ENCODE peak calls at places on chromosomes 11 and 22, in five cellular contexts. T is NCI-H146; A is fibroblast of the aortic adventitia; V is activated CD8-positive, alpha-beta memory T cell treated with anti-CD3 and anti-CD28 coated beads for 4 hours; C is GM23248. Z is an unnamed sample.

GRCh38 chr11:10920205-10920604 is 62.4 kb upstream of the ZBED5 start:
- DNase-seq in A (peak), T (no peak), C (peak), V (no peak), Z (peak)

GRCh38 chr11:123299721-123300120 is 104.7 kb upstream of the CLMP start:
- DNase-seq in C (no peak), T (no peak), V (no peak), A (no peak), Z (no peak)

GRCh38 chr11:44244649-44245308 is 65.2 kb downstream of the ALX4 start:
- DNase-seq in V (no peak), A (peak), T (no peak), C (peak), Z (peak)

GRCh38 chr11:72569966-72570892 is 104.0 kb downstream of the PDE2A start:
- DNase-seq in T (no peak), C (peak), A (peak), V (no peak), Z (peak)

GRCh38 chr22:41526802-41527799 is 17.2 kb downstream of the POLR3H start:
- DNase-seq in A (peak), T (peak), V (peak), C (peak), Z (peak)

GRCh38 chr11:294795-295194 is 4.5 kb downstream of the IFITM5 start:
- DNase-seq in T (no peak), C (no peak), A (no peak), V (no peak), Z (no peak)

GRCh38 chr11:10304495-10305261 is at the start of gene ADM:
- DNase-seq in T (peak), A (peak), V (no peak), C (peak), Z (peak)

GRCh38 chr11:59754494-59754858 is 700 bp upstream of the STX3 start:
- DNase-seq in C (peak), A (no peak), T (peak), V (no peak), Z (no peak)

GRCh38 chr22:40889116-40889515 is 27.2 kb upstream of the DNAJB7 start:
- DNase-seq in C (no peak), A (no peak), V (no peak), T (no peak), Z (no peak)

GRCh38 chr11:78037056-78037455 is 14.0 kb upstream of the KCTD14 start:
- DNase-seq in V (no peak), A (no peak), T (peak), C (no peak), Z (peak)

GRCh38 chr11:125056931-125057330 is 6.2 kb upstream of the SLC37A2 start:
- DNase-seq in V (no peak), A (no peak), C (no peak), T (no peak), Z (no peak)

GRCh38 chr11:59574467-59574866 is 41.1 kb downstream of the OSBP start:
- DNase-seq in V (no peak), A (peak), T (no peak), C (peak), Z (peak)

GRCh38 chr11:43067681-43068080 is 244.1 kb upstream of the API5 start:
- DNase-seq in A (no peak), C (no peak), T (no peak), V (no peak), Z (no peak)

GRCh38 chr11:678297-678696 is 16.7 kb downstream of the DEAF1 start:
- DNase-seq in V (no peak), A (no peak), T (no peak), C (no peak), Z (no peak)

GRCh38 chr11:121207485-121208115 is 85.0 kb upstream of the SC5D start:
- DNase-seq in A (peak), V (no peak), C (peak), T (no peak), Z (no peak)

GRCh38 chr22:25334091-25334490 is 114.7 kb downstream of the CRYBB2 start:
- DNase-seq in C (peak), T (peak), V (no peak), A (peak), Z (no peak)

GRCh38 chr11:112440518-112440917 is 179.9 kb upstream of the PLET1 start:
- DNase-seq in C (no peak), T (no peak), A (no peak), V (no peak), Z (no peak)

GRCh38 chr22:49281467-49282340 is 546.0 kb downstream of the BRD1 start:
- DNase-seq in C (no peak), V (no peak), A (no peak), T (no peak), Z (no peak)

Z was measured in EH.